ENCODE peak calls at places on chromosomes 6 and 20, in eight cellular contexts. One of them, this sample, is unnamed.

GRCh38 chr6:157145656-157146285 is 177.5 kb downstream of the TMEM242 start:
- DNase-seq in IMR-90: peak; percentile 50
- DNase-seq in nephron progenitor cell: no peak
- DNase-seq in psoas muscle: no peak
- DNase-seq in dorsolateral prefrontal cortex: no peak
- DNase-seq in upper lobe of left lung: no peak
- DNase-seq in sigmoid colon: no peak
- DNase-seq in neural crest cell: no peak
- DNase-seq in this sample: no peak

GRCh38 chr20:63942250-63943006 is 13.8 kb downstream of the UCKL1 start:
- DNase-seq in IMR-90: peak; percentile 4
- DNase-seq in nephron progenitor cell: peak; percentile 63
- DNase-seq in psoas muscle: peak; percentile 35
- DNase-seq in dorsolateral prefrontal cortex: no peak
- DNase-seq in upper lobe of left lung: peak; percentile 69
- DNase-seq in sigmoid colon: peak; percentile 65
- DNase-seq in neural crest cell: no peak
- DNase-seq in this sample: no peak

GRCh38 chr20:64110411-64111068 is 3.2 kb upstream of the NPBWR2 start:
- DNase-seq in IMR-90: no peak
- DNase-seq in nephron progenitor cell: no peak
- DNase-seq in psoas muscle: no peak
- DNase-seq in dorsolateral prefrontal cortex: no peak
- DNase-seq in upper lobe of left lung: no peak
- DNase-seq in sigmoid colon: peak; percentile 58
- DNase-seq in neural crest cell: no peak
- DNase-seq in this sample: peak; percentile 9

GRCh38 chr20:37524859-37525708 is 2.6 kb downstream of the BLCAP start:
- DNase-seq in IMR-90: peak; percentile 21
- DNase-seq in nephron progenitor cell: no peak
- DNase-seq in psoas muscle: no peak
- DNase-seq in dorsolateral prefrontal cortex: no peak
- DNase-seq in upper lobe of left lung: no peak
- DNase-seq in sigmoid colon: no peak
- DNase-seq in neural crest cell: no peak
- DNase-seq in this sample: no peak

GRCh38 chr20:3686867-3687321 is 5.1 kb upstream of the ADAM33 start:
- DNase-seq in IMR-90: peak; percentile 94
- DNase-seq in nephron progenitor cell: no peak
- DNase-seq in psoas muscle: peak; percentile 88
- DNase-seq in dorsolateral prefrontal cortex: peak; percentile 64
- DNase-seq in upper lobe of left lung: no peak
- DNase-seq in sigmoid colon: peak; percentile 97
- DNase-seq in neural crest cell: no peak
- DNase-seq in this sample: no peak

GRCh38 chr20:41714030-41714429 is 95.9 kb upstream of the CHD6 start:
- DNase-seq in IMR-90: no peak
- DNase-seq in nephron progenitor cell: no peak
- DNase-seq in psoas muscle: no peak
- DNase-seq in dorsolateral prefrontal cortex: no peak
- DNase-seq in upper lobe of left lung: no peak
- DNase-seq in sigmoid colon: no peak
- DNase-seq in neural crest cell: no peak
- DNase-seq in this sample: no peak

GRCh38 chr20:1949711-1950110 is 44.1 kb downstream of the PDYN start:
- DNase-seq in IMR-90: no peak
- DNase-seq in nephron progenitor cell: no peak
- DNase-seq in psoas muscle: no peak
- DNase-seq in dorsolateral prefrontal cortex: no peak
- DNase-seq in upper lobe of left lung: no peak
- DNase-seq in sigmoid colon: peak; percentile 61
- DNase-seq in neural crest cell: no peak
- DNase-seq in this sample: no peak

GRCh38 chr6:35731736-35732532 is 4.9 kb upstream of the ARMC12 start:
- DNase-seq in IMR-90: peak; percentile 83
- DNase-seq in nephron progenitor cell: peak; percentile 94
- DNase-seq in psoas muscle: peak; percentile 99
- DNase-seq in dorsolateral prefrontal cortex: peak; percentile 86
- DNase-seq in upper lobe of left lung: peak; percentile 99
- DNase-seq in sigmoid colon: peak; percentile 99
- DNase-seq in neural crest cell: peak; percentile 87
- DNase-seq in this sample: peak; percentile 81

GRCh38 chr6:79604583-79605037 is 26.5 kb upstream of the SH3BGRL2 start:
- DNase-seq in IMR-90: peak; percentile 63
- DNase-seq in nephron progenitor cell: no peak
- DNase-seq in psoas muscle: no peak
- DNase-seq in dorsolateral prefrontal cortex: peak; percentile 35
- DNase-seq in upper lobe of left lung: no peak
- DNase-seq in sigmoid colon: no peak
- DNase-seq in neural crest cell: no peak
- DNase-seq in this sample: no peak

GRCh38 chr6:126527016-126527606 is 187.2 kb downstream of the CENPW start:
- DNase-seq in IMR-90: no peak
- DNase-seq in nephron progenitor cell: no peak
- DNase-seq in psoas muscle: no peak
- DNase-seq in dorsolateral prefrontal cortex: no peak
- DNase-seq in upper lobe of left lung: no peak
- DNase-seq in sigmoid colon: no peak
- DNase-seq in neural crest cell: no peak
- DNase-seq in this sample: no peak

GRCh38 chr6:29603930-29604329 is 19.0 kb downstream of the OR2H2 start:
- DNase-seq in IMR-90: no peak
- DNase-seq in nephron progenitor cell: no peak
- DNase-seq in psoas muscle: no peak
- DNase-seq in dorsolateral prefrontal cortex: no peak
- DNase-seq in upper lobe of left lung: no peak
- DNase-seq in sigmoid colon: no peak
- DNase-seq in neural crest cell: no peak
- DNase-seq in this sample: no peak

GRCh38 chr6:7960141-7960540 is 49.6 kb upstream of the TXNDC5 start:
- DNase-seq in IMR-90: no peak
- DNase-seq in nephron progenitor cell: no peak
- DNase-seq in psoas muscle: no peak
- DNase-seq in dorsolateral prefrontal cortex: no peak
- DNase-seq in upper lobe of left lung: no peak
- DNase-seq in sigmoid colon: no peak
- DNase-seq in neural crest cell: no peak
- DNase-seq in this sample: no peak

GRCh38 chr20:54514020-54514607 is 38.7 kb downstream of the DOK5 start:
- DNase-seq in IMR-90: no peak
- DNase-seq in nephron progenitor cell: no peak
- DNase-seq in psoas muscle: no peak
- DNase-seq in dorsolateral prefrontal cortex: no peak
- DNase-seq in upper lobe of left lung: no peak
- DNase-seq in sigmoid colon: no peak
- DNase-seq in neural crest cell: no peak
- DNase-seq in this sample: no peak

GRCh38 chr6:108441141-108441540 is 119.6 kb upstream of the FOXO3 start:
- DNase-seq in IMR-90: peak; percentile 16
- DNase-seq in nephron progenitor cell: no peak
- DNase-seq in psoas muscle: no peak
- DNase-seq in dorsolateral prefrontal cortex: no peak
- DNase-seq in upper lobe of left lung: no peak
- DNase-seq in sigmoid colon: no peak
- DNase-seq in neural crest cell: no peak
- DNase-seq in this sample: no peak

GRCh38 chr6:36545767-36546663 is 1.3 kb downstream of the STK38 start:
- DNase-seq in IMR-90: peak; percentile 31
- DNase-seq in nephron progenitor cell: no peak
- DNase-seq in psoas muscle: no peak
- DNase-seq in dorsolateral prefrontal cortex: no peak
- DNase-seq in upper lobe of left lung: no peak
- DNase-seq in sigmoid colon: no peak
- DNase-seq in neural crest cell: no peak
- DNase-seq in this sample: no peak

DNA sequence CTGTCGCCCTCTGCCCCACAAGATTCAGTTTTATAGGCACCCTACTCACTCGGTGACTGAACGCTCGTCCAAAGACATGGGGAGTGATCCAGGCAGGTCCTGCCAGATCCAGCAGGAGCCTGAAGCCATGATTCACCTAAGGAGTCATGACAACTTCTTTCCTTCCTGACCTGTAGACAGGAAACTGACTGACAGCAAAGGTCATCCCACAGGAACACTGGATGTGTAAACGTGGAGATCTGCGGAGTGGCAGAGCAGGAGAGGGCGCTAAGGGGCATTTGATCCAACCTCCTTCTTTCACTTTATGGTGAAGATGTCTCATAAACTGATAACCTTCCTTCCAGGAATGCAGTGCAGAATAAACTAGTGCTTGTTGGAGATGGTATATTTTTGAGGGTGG is 192.2 kb downstream of the GJA10 start:
- DNase-seq in IMR-90: peak; percentile 54
- DNase-seq in nephron progenitor cell: no peak
- DNase-seq in psoas muscle: no peak
- DNase-seq in dorsolateral prefrontal cortex: no peak
- DNase-seq in upper lobe of left lung: no peak
- DNase-seq in sigmoid colon: no peak
- DNase-seq in neural crest cell: no peak
- DNase-seq in this sample: no peak
- TF ChIP-seq CTCF in IMR-90: no peak
- TF ChIP-seq CTCF in nephron progenitor cell: no peak
- TF ChIP-seq CTCF in psoas muscle: no peak
- TF ChIP-seq CTCF in dorsolateral prefrontal cortex: no peak
- TF ChIP-seq CTCF in upper lobe of left lung: no peak
- TF ChIP-seq CTCF in sigmoid colon: no peak
- TF ChIP-seq CTCF in neural crest cell: no peak
- TF ChIP-seq CTCF in this sample: no peak

GRCh38 chr6:16403831-16404230 is 165.4 kb downstream of the GMPR start:
- DNase-seq in IMR-90: peak; percentile 27
- DNase-seq in nephron progenitor cell: no peak
- DNase-seq in psoas muscle: no peak
- DNase-seq in dorsolateral prefrontal cortex: no peak
- DNase-seq in upper lobe of left lung: no peak
- DNase-seq in sigmoid colon: no peak
- DNase-seq in neural crest cell: no peak
- DNase-seq in this sample: no peak
- TF ChIP-seq CTCF in IMR-90: peak; percentile 53
- TF ChIP-seq CTCF in nephron progenitor cell: no peak
- TF ChIP-seq CTCF in psoas muscle: peak; percentile 9
- TF ChIP-seq CTCF in dorsolateral prefrontal cortex: no peak
- TF ChIP-seq CTCF in upper lobe of left lung: no peak
- TF ChIP-seq CTCF in sigmoid colon: no peak
- TF ChIP-seq CTCF in neural crest cell: no peak
- TF ChIP-seq CTCF in this sample: no peak

GRCh38 chr6:92810913-92811312 is 608.4 kb downstream of the EPHA7 start:
- DNase-seq in IMR-90: peak; percentile 27
- DNase-seq in nephron progenitor cell: peak; percentile 54
- DNase-seq in psoas muscle: no peak
- DNase-seq in dorsolateral prefrontal cortex: no peak
- DNase-seq in upper lobe of left lung: no peak
- DNase-seq in sigmoid colon: no peak
- DNase-seq in neural crest cell: peak; percentile 33
- DNase-seq in this sample: peak; percentile 47
- TF ChIP-seq CTCF in IMR-90: peak; percentile 42
- TF ChIP-seq CTCF in nephron progenitor cell: peak; percentile 64
- TF ChIP-seq CTCF in psoas muscle: no peak
- TF ChIP-seq CTCF in dorsolateral prefrontal cortex: peak; percentile 47
- TF ChIP-seq CTCF in upper lobe of left lung: peak; percentile 43
- TF ChIP-seq CTCF in sigmoid colon: no peak
- TF ChIP-seq CTCF in neural crest cell: peak; percentile 82
- TF ChIP-seq CTCF in this sample: peak; percentile 72

GRCh38 chr20:56072165-56072564 is 66.8 kb upstream of the CBLN4 start:
- DNase-seq in IMR-90: no peak
- DNase-seq in nephron progenitor cell: no peak
- DNase-seq in psoas muscle: no peak
- DNase-seq in dorsolateral prefrontal cortex: no peak
- DNase-seq in upper lobe of left lung: no peak
- DNase-seq in sigmoid colon: no peak
- DNase-seq in neural crest cell: no peak
- DNase-seq in this sample: no peak
- TF ChIP-seq CTCF in IMR-90: no peak
- TF ChIP-seq CTCF in nephron progenitor cell: no peak
- TF ChIP-seq CTCF in psoas muscle: no peak
- TF ChIP-seq CTCF in dorsolateral prefrontal cortex: no peak
- TF ChIP-seq CTCF in upper lobe of left lung: no peak
- TF ChIP-seq CTCF in sigmoid colon: no peak
- TF ChIP-seq CTCF in neural crest cell: no peak
- TF ChIP-seq CTCF in this sample: no peak

GRCh38 chr20:25013478-25014380 is 21.2 kb upstream of the APMAP start:
- DNase-seq in IMR-90: no peak
- DNase-seq in nephron progenitor cell: no peak
- DNase-seq in psoas muscle: no peak
- DNase-seq in dorsolateral prefrontal cortex: no peak
- DNase-seq in upper lobe of left lung: no peak
- DNase-seq in sigmoid colon: peak; percentile 56
- DNase-seq in neural crest cell: no peak
- DNase-seq in this sample: no peak

GRCh38 chr20:25015986-25016385 is 23.4 kb upstream of the APMAP start:
- DNase-seq in IMR-90: no peak
- DNase-seq in nephron progenitor cell: no peak
- DNase-seq in psoas muscle: no peak
- DNase-seq in dorsolateral prefrontal cortex: no peak
- DNase-seq in upper lobe of left lung: no peak
- DNase-seq in sigmoid colon: peak; percentile 50
- DNase-seq in neural crest cell: no peak
- DNase-seq in this sample: no peak

GRCh38 chr20:25012616-25013189 is 20.2 kb upstream of the APMAP start:
- DNase-seq in IMR-90: no peak
- DNase-seq in nephron progenitor cell: no peak
- DNase-seq in psoas muscle: no peak
- DNase-seq in dorsolateral prefrontal cortex: no peak
- DNase-seq in upper lobe of left lung: no peak
- DNase-seq in sigmoid colon: peak; percentile 53
- DNase-seq in neural crest cell: no peak
- DNase-seq in this sample: no peak

GRCh38 chr20:25016471-25016870 is 23.9 kb upstream of the APMAP start:
- DNase-seq in IMR-90: no peak
- DNase-seq in nephron progenitor cell: no peak
- DNase-seq in psoas muscle: no peak
- DNase-seq in dorsolateral prefrontal cortex: no peak
- DNase-seq in upper lobe of left lung: no peak
- DNase-seq in sigmoid colon: peak; percentile 59
- DNase-seq in neural crest cell: no peak
- DNase-seq in this sample: no peak

DNA sequence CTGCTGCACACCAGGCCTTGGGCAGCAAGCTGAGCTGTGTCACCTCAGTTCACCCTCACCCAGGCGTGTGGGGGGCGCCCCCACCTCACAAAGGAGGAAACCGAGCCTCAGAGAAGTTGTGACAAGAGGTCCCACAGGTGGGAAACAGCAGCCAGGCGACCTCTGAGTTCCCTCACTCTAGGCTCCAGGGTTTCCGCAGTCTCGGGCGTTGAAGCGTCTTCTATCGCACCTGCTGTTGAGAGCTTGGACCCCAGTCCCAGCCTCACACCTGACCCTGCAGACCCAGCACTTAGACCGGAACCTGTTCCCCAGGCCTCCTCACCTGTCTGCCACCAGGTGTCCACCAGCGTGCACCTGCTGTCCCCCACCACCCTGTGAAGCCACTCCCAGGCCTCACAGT is 22.3 kb upstream of the APMAP start:
- DNase-seq in IMR-90: no peak
- DNase-seq in nephron progenitor cell: no peak
- DNase-seq in psoas muscle: no peak
- DNase-seq in dorsolateral prefrontal cortex: no peak
- DNase-seq in upper lobe of left lung: no peak
- DNase-seq in sigmoid colon: peak; percentile 46
- DNase-seq in neural crest cell: no peak
- DNase-seq in this sample: no peak
- TF ChIP-seq CTCF in IMR-90: no peak
- TF ChIP-seq CTCF in nephron progenitor cell: no peak
- TF ChIP-seq CTCF in psoas muscle: no peak
- TF ChIP-seq CTCF in dorsolateral prefrontal cortex: no peak
- TF ChIP-seq CTCF in upper lobe of left lung: no peak
- TF ChIP-seq CTCF in sigmoid colon: no peak
- TF ChIP-seq CTCF in neural crest cell: no peak
- TF ChIP-seq CTCF in this sample: no peak

This sample was measured in mesothelial cell of epicardium.